ENCODE peak calls at places on chromosomes 13 and 19, in five cellular contexts. Z, F, E, Y and X are unnamed samples.

GRCh38 chr19:38506375-38506722 is 72.9 kb downstream of the RYR1 start:
- DNase-seq in Z (no peak), F (no peak), E (no peak), Y (no peak), X (no peak)

GRCh38 chr13:75656590-75656989 is 20.5 kb downstream of the LMO7 start:
- DNase-seq in Z (no peak), F (no peak), E (no peak), Y (no peak), X (peak)

GRCh38 chr13:58907347-58907746 is 1256.4 kb downstream of the DIAPH3 start:
- DNase-seq in Z (no peak), F (no peak), E (no peak), Y (no peak), X (no peak)

GRCh38 chr19:47351545-47351944 is 2.4 kb downstream of the DHX34 start:
- DNase-seq in Z (no peak), F (no peak), E (peak), Y (peak), X (peak)

GRCh38 chr19:47156861-47157454 is 26.3 kb downstream of the SAE1 start:
- DNase-seq in Z (no peak), F (no peak), E (no peak), Y (no peak), X (peak)

GRCh38 chr19:9342610-9343304 is 18.8 kb downstream of the ZNF559 start:
- DNase-seq in Z (no peak), F (no peak), E (no peak), Y (no peak), X (peak)

GRCh38 chr19:45769821-45770191 is 754 bp upstream of the SIX5 start:
- DNase-seq in Z (no peak), F (no peak), E (no peak), Y (no peak), X (no peak)

GRCh38 chr19:18379803-18380747 is 5.9 kb upstream of the GDF15 start:
- DNase-seq in Z (peak), F (peak), E (no peak), Y (no peak), X (peak)

GRCh38 chr13:61685683-61686013 is 270.0 kb upstream of the PCDH20 start:
- DNase-seq in Z (no peak), F (no peak), E (peak), Y (peak), X (peak)

GRCh38 chr13:44679602-44680001 is 103.5 kb upstream of the TSC22D1 start:
- DNase-seq in Z (no peak), F (no peak), E (no peak), Y (no peak), X (no peak)
- H3K4me3 ChIP-seq in Z (no peak), F (no peak), E (no peak), Y (no peak), X (no peak)

GRCh38 chr13:26449063-26449848 is 108.2 kb upstream of the WASF3 start:
- DNase-seq in Z (no peak), F (no peak), E (no peak), Y (no peak), X (no peak)

GRCh38 chr13:26440111-26440510 is 117.4 kb upstream of the WASF3 start:
- DNase-seq in Z (no peak), F (no peak), E (no peak), Y (no peak), X (no peak)

GRCh38 chr13:26442541-26442940 is 114.9 kb upstream of the WASF3 start:
- DNase-seq in Z (no peak), F (no peak), E (no peak), Y (no peak), X (peak)

GRCh38 chr13:26446751-26447150 is 110.7 kb upstream of the WASF3 start:
- DNase-seq in Z (no peak), F (no peak), E (no peak), Y (no peak), X (no peak)

DNA sequence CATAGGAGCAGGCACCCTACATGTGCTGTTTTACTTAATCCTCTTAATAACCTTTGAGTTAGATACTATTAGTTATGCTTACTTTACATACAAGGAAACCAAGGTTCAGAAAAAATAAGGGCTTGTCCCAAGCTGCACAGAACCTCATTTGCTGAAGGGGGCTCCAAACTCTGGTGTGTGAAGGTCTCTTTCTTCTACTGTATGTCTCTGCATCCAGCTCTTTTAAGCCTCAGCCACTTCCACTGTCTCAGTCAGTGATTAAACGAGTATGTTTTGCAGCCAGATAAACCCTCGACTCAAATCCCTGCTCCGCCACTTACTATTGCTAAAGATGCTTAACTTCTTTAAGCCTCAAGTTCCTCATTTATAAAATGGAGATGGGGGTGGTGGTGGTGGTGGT is 112.4 kb upstream of the WASF3 start:
- DNase-seq in Z (no peak), F (no peak), E (no peak), Y (no peak), X (no peak)
- TF ChIP-seq CTCF in Z (no peak), F (no peak), E (no peak), Y (no peak), X (no peak)

DNA sequence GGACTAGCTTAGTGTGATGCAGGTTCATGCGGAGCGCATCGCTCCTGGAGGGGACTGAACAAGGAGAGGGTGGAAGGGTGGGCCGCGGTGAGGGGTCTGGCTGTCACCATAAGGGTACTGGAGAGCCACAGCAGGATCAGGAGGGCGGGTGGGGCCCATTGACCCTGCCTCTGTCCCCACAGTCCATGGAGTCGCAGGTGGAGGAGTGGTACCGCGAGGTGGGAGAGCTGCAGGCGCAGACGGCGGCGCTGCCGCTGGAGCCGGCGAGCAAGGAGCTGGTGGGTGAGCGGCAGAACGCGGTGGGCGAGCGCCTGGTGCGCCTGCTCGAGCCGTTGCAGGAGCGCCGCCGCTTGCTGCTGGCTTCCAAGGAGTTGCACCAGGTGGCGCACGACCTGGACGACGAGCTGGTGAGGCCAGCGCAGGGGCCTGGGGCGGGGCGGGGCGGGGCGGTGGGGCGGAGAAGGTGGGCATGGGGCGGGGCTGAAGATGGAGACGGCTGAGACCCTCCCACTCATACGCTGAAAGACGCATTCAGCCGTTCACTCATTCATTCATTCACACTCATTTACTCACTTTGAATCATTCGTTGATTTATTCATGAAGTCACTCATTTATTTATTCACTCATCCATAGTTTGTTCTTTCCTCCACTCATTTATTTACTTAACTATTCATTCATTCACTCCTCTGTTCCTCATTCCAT is 27.5 kb upstream of the SHKBP1 start:
- DNase-seq in Z (no peak), F (peak), E (peak), Y (peak), X (peak)
- H3K4me3 ChIP-seq in Z (no peak), F (no peak), E (no peak), Y (peak), X (no peak)

GRCh38 chr19:42313840-42314755 is 989 bp downstream of the TMEM145 start:
- DNase-seq in Z (no peak), F (no peak), E (no peak), Y (no peak), X (no peak)

GRCh38 chr19:42311612-42312160 is 1.4 kb upstream of the TMEM145 start:
- DNase-seq in Z (no peak), F (no peak), E (no peak), Y (no peak), X (no peak)

GRCh38 chr19:42312370-42312769 is 739 bp upstream of the TMEM145 start:
- DNase-seq in Z (no peak), F (no peak), E (no peak), Y (no peak), X (no peak)

GRCh38 chr19:42315024-42315423 is 1.9 kb downstream of the TMEM145 start:
- DNase-seq in Z (no peak), F (no peak), E (no peak), Y (no peak), X (no peak)

DNA sequence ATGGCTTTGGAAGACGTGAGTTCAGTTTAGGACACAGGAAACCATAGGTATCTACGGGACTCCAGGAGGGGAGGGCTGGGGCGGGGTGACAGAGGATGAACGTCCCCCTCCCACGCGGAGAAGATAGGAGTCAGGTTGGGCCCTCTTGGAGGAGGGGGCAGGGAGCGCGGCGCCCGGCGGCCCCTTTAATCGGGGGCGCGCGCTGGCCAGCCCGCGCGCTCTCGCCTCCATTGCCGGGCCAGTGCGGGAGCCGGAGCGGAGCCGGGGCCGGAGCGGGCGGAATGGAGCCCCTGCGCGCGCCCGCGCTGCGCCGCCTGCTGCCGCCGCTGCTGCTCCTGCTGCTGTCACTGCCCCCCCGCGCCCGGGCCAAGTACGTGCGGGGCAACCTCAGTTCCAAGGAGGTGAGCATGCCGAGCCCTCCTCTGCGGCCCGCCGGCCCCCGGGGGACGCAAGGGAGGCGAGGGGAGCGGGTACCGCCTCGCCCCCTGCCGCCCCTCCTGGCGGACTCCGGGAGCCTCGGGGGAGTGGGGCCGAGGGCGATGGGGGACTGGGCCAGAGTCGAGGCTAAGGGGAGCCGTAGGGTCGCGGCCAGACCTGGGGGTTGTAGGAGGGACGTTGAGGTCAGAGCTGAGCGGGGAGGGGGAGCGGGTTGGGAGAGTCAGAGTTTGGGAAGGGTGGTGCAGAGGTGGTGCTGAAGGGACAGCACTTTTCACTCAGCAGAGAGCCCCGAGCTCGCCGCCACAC is at the start of gene TMEM145:
- DNase-seq in Z (no peak), F (peak), E (peak), Y (peak), X (no peak)
- TF ChIP-seq CTCF in Z (no peak), F (no peak), E (peak), Y (no peak), X (peak)

GRCh38 chr19:57620673-57621348 is 6.8 kb downstream of the ZNF134 start:
- DNase-seq in Z (no peak), F (no peak), E (no peak), Y (no peak), X (peak)
- H3K4me3 ChIP-seq in Z (no peak), F (no peak), E (no peak), Y (no peak), X (no peak)

GRCh38 chr19:51931921-51932320 is 4.6 kb downstream of the ZNF613 start:
- DNase-seq in Z (no peak), F (no peak), E (no peak), Y (no peak), X (no peak)
- TF ChIP-seq CTCF in Z (no peak), F (no peak), E (no peak), Y (no peak), X (no peak)